ENCODE peak calls at places on chromosomes 6 and 20, in five cellular contexts. L is body of pancreas, T is sigmoid colon, W is HCT116, V is NT2/D1. Z is an unnamed sample.
A peak's percentile ranks its signal among the peaks of the same experiment; 100 is the strongest.

GRCh38 chr20:46931699-46932098 is 37.1 kb downstream of the EYA2 start:
- DNase-seq in V (no peak), T (no peak), L (peak; percentile 11), W (no peak), Z (no peak)

GRCh38 chr6:137928286-137928685 is 61.2 kb downstream of the TNFAIP3 start:
- DNase-seq in L (no peak), V (no peak), T (no peak), W (no peak), Z (no peak)

GRCh38 chr20:24781061-24781980 is 167.7 kb upstream of the CST7 start:
- DNase-seq in W (no peak), L (peak; percentile 50), V (no peak), T (peak; percentile 56), Z (no peak)

GRCh38 chr20:13401596-13401995 is 180.5 kb downstream of the ISM1 start:
- DNase-seq in L (no peak), W (no peak), V (no peak), T (no peak), Z (no peak)

GRCh38 chr6:82144852-82145332 is 102.7 kb downstream of the IBTK start:
- DNase-seq in W (peak; percentile 57), L (peak; percentile 68), T (no peak), V (no peak), Z (no peak)

GRCh38 chr20:24470782-24471582 is 1.6 kb downstream of the SYNDIG1 start:
- DNase-seq in T (peak; percentile 51), W (no peak), V (no peak), L (no peak), Z (no peak)

GRCh38 chr6:82067021-82067420 is 180.5 kb downstream of the IBTK start:
- DNase-seq in V (no peak), T (no peak), W (no peak), L (no peak), Z (no peak)

GRCh38 chr20:1509237-1509636 is 18.0 kb upstream of the SIRPB2 start:
- DNase-seq in T (no peak), L (no peak), V (no peak), W (peak; percentile 16), Z (no peak)

GRCh38 chr6:105603779-105604592 is 201.1 kb upstream of the PREP start:
- DNase-seq in T (peak; percentile 77), L (no peak), V (no peak), W (no peak), Z (peak; percentile 35)
- H3K4me1 ChIP-seq in T (no peaks in the 10 kb centered on the region), L (no peaks in the 10 kb centered on the region), V (no peaks in the 10 kb centered on the region), W (peaks cover 9% of the 10 kb centered on the region), Z (peaks cover 9% of the 10 kb centered on the region)

GRCh38 chr6:106974999-106975698 is 620 bp upstream of the CD24 start:
- DNase-seq in V (no peak), L (peak; percentile 82), W (no peak), T (no peak), Z (peak; percentile 74)
- H3K4me3 ChIP-seq in V (peak overlapping the region; percentile 63), L (peak overlapping the region; percentile 96), W (peak overlapping the region; percentile 73), T (peak overlapping the region; percentile 44), Z (peak overlapping the region; percentile 69)

DNA sequence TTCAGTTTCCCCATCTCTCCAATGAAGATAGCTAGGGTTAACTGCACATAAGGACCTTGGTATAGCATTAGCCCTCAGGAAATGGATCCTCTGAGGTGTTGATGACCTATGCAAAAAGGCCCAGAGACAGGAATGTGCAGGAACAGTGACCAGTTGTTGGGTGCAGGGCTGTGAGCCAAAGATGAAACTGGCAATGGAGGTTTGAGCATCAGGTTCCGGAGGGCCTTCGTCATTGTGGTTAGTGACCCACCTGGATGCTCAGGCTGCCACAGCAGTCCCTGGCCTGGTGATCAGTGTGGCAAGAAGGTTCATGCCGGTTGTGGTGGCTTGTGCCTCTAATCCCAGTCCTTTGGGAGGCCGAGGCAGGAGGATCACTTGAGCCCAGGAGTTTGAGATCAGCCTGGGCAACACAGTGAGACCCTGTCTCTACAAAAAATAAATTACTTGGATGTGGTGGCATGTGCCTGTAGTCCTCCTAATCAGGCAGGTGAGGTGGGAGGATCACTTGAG is 43.7 kb downstream of the TM9SF4 start:
- DNase-seq in T (peak; percentile 24), W (no peak), L (no peak), V (no peak), Z (no peak)
- H3K36me3 ChIP-seq in T (peaks cover 35% of the 10 kb centered on the region), W (peaks cover 28% of the 10 kb centered on the region), L (no peaks in the 10 kb centered on the region), V (peaks cover 57% of the 10 kb centered on the region), Z (peaks cover 71% of the 10 kb centered on the region)

DNA sequence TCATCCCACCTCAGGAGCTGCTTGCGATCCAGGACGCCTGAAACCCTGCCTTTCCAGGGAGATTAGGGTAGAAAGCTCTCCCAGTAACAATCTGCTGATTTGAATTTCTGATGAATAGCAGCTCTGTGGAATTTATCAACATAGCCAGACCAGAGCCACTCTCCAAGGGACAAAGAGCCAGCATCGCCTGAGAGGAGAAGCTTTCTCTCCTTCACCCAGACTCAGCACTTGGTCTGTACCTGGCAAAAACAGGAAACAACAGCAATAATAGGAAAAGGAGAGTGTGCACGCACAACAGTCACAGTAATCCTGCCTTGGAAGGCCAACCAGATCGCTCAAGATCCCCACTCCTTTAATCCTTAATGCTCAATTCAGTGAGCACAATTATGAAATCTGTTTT is 22.3 kb upstream of the ROS1 start:
- DNase-seq in W (no peak), V (no peak), L (no peak), T (no peak), Z (no peak)
- H3K4me1 ChIP-seq in W (peaks cover 14% of the 10 kb centered on the region), V (no peaks in the 10 kb centered on the region), L (no peaks in the 10 kb centered on the region), T (no peaks in the 10 kb centered on the region), Z (peaks cover 4% of the 10 kb centered on the region)